ENCODE peak calls at places on chromosome 21, in eight cellular contexts. V is fibroblast of lung, A is GM20000, J is dorsolateral prefrontal cortex, W is lower leg skin, M is omental fat pad, E is GM12865, I is epithelial cell of esophagus. N is an unnamed sample.

GRCh38 chr21:34606051-34606450 is 8.9 kb downstream of the RCAN1 start:
- DNase-seq in V (no peak), A (no peak), J (no peak), W (no peak), M (no peak), E (no peak), I (no peak), N (no peak)

GRCh38 chr21:17660449-17660848 is 47.7 kb upstream of the BTG3 start:
- DNase-seq in V (no peak), A (no peak), J (no peak), W (no peak), M (no peak), E (no peak), I (peak), N (no peak)

GRCh38 chr21:21801921-21802320 is 803.7 kb downstream of the NCAM2 start:
- DNase-seq in V (no peak), A (no peak), J (no peak), W (no peak), M (no peak), E (no peak), I (no peak), N (no peak)

GRCh38 chr21:43716376-43717165 is 2.4 kb upstream of the PDXK start:
- DNase-seq in V (no peak), A (peak), J (no peak), W (no peak), M (no peak), E (peak), I (no peak), N (no peak)

GRCh38 chr21:41771625-41771945 is 4.7 kb upstream of the RIPK4 start:
- DNase-seq in V (no peak), A (no peak), J (no peak), W (no peak), M (no peak), E (no peak), I (no peak), N (no peak)

GRCh38 chr21:33824156-33824941 is 91.3 kb downstream of the ATP5PO start:
- DNase-seq in V (no peak), A (no peak), J (peak), W (no peak), M (no peak), E (no peak), I (no peak), N (no peak)

GRCh38 chr21:42539931-42540343 is 26.3 kb downstream of the SLC37A1 start:
- DNase-seq in V (no peak), A (no peak), J (no peak), W (no peak), M (no peak), E (no peak), I (no peak), N (no peak)

GRCh38 chr21:42233067-42233981 is 14.4 kb downstream of the ABCG1 start:
- DNase-seq in V (peak), A (peak), J (no peak), W (peak), M (no peak), E (peak), I (peak), N (peak)

GRCh38 chr21:33643658-33644311 is 1.5 kb downstream of the ITSN1 start:
- DNase-seq in V (peak), A (no peak), J (peak), W (no peak), M (no peak), E (no peak), I (no peak), N (no peak)

GRCh38 chr21:33198346-33199135 is 31.2 kb upstream of the IFNAR2 start:
- DNase-seq in V (peak), A (no peak), J (no peak), W (peak), M (no peak), E (no peak), I (no peak), N (no peak)

GRCh38 chr21:26385721-26386120 is 187.4 kb downstream of the CYYR1 start:
- DNase-seq in V (peak), A (no peak), J (no peak), W (no peak), M (no peak), E (no peak), I (peak), N (no peak)

GRCh38 chr21:17759546-17760178 is 59.5 kb downstream of the C21orf91 start:
- DNase-seq in V (no peak), A (no peak), J (no peak), W (no peak), M (no peak), E (no peak), I (no peak), N (no peak)

GRCh38 chr21:43295016-43295958 is 126.5 kb downstream of the CRYAA start:
- DNase-seq in V (no peak), A (no peak), J (no peak), W (no peak), M (no peak), E (no peak), I (no peak), N (no peak)

GRCh38 chr21:33541756-33542639 is at the start of gene GART:
- DNase-seq in V (peak), A (peak), J (peak), W (peak), M (peak), E (peak), I (peak), N (peak)

GRCh38 chr21:45305831-45306230 is 18.1 kb upstream of the POFUT2 start:
- DNase-seq in V (no peak), A (no peak), J (no peak), W (no peak), M (no peak), E (no peak), I (no peak), N (no peak)

GRCh38 chr21:25188639-25189038 is 418.6 kb downstream of the MRPL39 start:
- DNase-seq in V (no peak), A (peak), J (no peak), W (no peak), M (no peak), E (peak), I (no peak), N (no peak)

GRCh38 chr21:24994717-24995116 is 612.6 kb downstream of the MRPL39 start:
- DNase-seq in V (no peak), A (peak), J (no peak), W (no peak), M (no peak), E (peak), I (no peak), N (no peak)

GRCh38 chr21:40204956-40205355 is 337.7 kb downstream of the PCP4 start:
- DNase-seq in V (no peak), A (no peak), J (no peak), W (no peak), M (no peak), E (no peak), I (no peak), N (no peak)

GRCh38 chr21:43927591-43928229 is 62.7 kb downstream of the AGPAT3 start:
- DNase-seq in V (no peak), A (no peak), J (no peak), W (no peak), M (no peak), E (no peak), I (no peak), N (no peak)

GRCh38 chr21:30408782-30409494 is 13.1 kb downstream of the KRTAP13-1 start:
- DNase-seq in V (peak), A (no peak), J (no peak), W (no peak), M (no peak), E (peak), I (peak), N (no peak)
- TF ChIP-seq CTCF in V (no peak), A (no peak), J (no peak), W (no peak), M (no peak), E (peak), I (peak), N (no peak)

GRCh38 chr21:14858309-14858708 is 206.5 kb downstream of the NRIP1 start:
- DNase-seq in V (no peak), A (no peak), J (no peak), W (no peak), M (no peak), E (no peak), I (no peak), N (no peak)

GRCh38 chr21:14864211-14865021 is 200.4 kb downstream of the NRIP1 start:
- DNase-seq in V (peak), A (peak), J (peak), W (peak), M (peak), E (peak), I (peak), N (no peak)

GRCh38 chr21:14863745-14864210 is 201.0 kb downstream of the NRIP1 start:
- DNase-seq in V (peak), A (no peak), J (no peak), W (no peak), M (no peak), E (no peak), I (peak), N (no peak)

GRCh38 chr21:14866859-14867560 is 197.8 kb downstream of the NRIP1 start:
- DNase-seq in V (no peak), A (no peak), J (no peak), W (no peak), M (no peak), E (no peak), I (peak), N (no peak)

GRCh38 chr21:14862794-14863720 is 201.7 kb downstream of the NRIP1 start:
- DNase-seq in V (peak), A (no peak), J (no peak), W (no peak), M (no peak), E (peak), I (peak), N (no peak)
- TF ChIP-seq CTCF in V (peak), A (peak), J (peak), W (no peak), M (no peak), E (peak), I (peak), N (peak)

GRCh38 chr21:46634966-46635323 is 529 bp upstream of the PRMT2 start:
- DNase-seq in V (peak), A (peak), J (no peak), W (peak), M (no peak), E (peak), I (peak), N (no peak)
- TF ChIP-seq CTCF in V (peak), A (no peak), J (peak), W (no peak), M (no peak), E (peak), I (peak), N (no peak)

GRCh38 chr21:36260030-36260787 is 59.8 kb upstream of the MORC3 start:
- DNase-seq in V (peak), A (peak), J (peak), W (peak), M (no peak), E (peak), I (peak), N (no peak)

GRCh38 chr21:36261459-36261858 is 58.5 kb upstream of the MORC3 start:
- DNase-seq in V (no peak), A (no peak), J (no peak), W (no peak), M (no peak), E (no peak), I (peak), N (no peak)

GRCh38 chr21:36263797-36264196 is 56.2 kb upstream of the MORC3 start:
- DNase-seq in V (no peak), A (no peak), J (no peak), W (no peak), M (no peak), E (no peak), I (no peak), N (no peak)

GRCh38 chr21:36257657-36258056 is 62.3 kb upstream of the MORC3 start:
- DNase-seq in V (no peak), A (no peak), J (no peak), W (no peak), M (no peak), E (no peak), I (no peak), N (no peak)

DNA sequence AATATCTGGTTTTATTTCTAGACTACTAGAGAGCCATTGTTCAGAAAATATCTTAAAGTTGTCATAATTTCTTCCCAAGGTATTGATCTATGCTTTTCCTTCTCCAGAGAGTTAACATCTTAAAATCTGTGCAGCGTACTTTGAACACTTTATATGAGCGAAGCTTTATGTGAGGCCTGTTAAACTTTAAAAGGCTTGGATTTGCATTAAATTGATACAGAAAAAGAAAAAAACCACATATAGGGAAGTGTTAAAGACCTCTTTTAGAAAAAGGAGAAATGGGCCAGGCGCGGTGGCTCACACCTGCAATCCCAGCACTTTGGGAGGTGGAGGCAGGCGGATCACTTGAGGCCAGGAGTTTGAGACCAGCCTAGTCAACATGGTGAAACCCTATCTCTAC is 59.2 kb upstream of the MORC3 start:
- DNase-seq in V (no peak), A (no peak), J (no peak), W (no peak), M (no peak), E (no peak), I (no peak), N (no peak)
- TF ChIP-seq CTCF in V (no peak), A (no peak), J (peak), W (no peak), M (no peak), E (no peak), I (no peak), N (peak)

GRCh38 chr21:23936224-23936623 is 1671.1 kb downstream of the MRPL39 start:
- DNase-seq in V (peak), A (no peak), J (no peak), W (no peak), M (no peak), E (peak), I (no peak), N (no peak)
- TF ChIP-seq CTCF in V (no peak), A (peak), J (peak), W (no peak), M (no peak), E (peak), I (no peak), N (no peak)

N was measured in natural killer cell.